ENCODE peak calls at places on chromosome 19, in seven cellular contexts. Y is heart right ventricle, G is NCI-H187, C is substantia nigra, Q is tibial nerve, P is NCI-H1092, I is IMR-90. E is an unnamed sample.

GRCh38 chr19:15769586-15769985 is 17.9 kb upstream of the OR10H5 start:
- DNase-seq in C (no peak), Y (no peak), P (no peak), I (no peak), Q (no peak), G (no peak), E (no peak)

GRCh38 chr19:17475541-17476115 is 5.3 kb downstream of the SLC27A1 start:
- DNase-seq in Y (peak; percentile 50), I (peak; percentile 61), G (no peak), P (no peak), C (peak; percentile 47), Q (peak; percentile 39), E (peak; percentile 48)

GRCh38 chr19:47226426-47227346 is 4.3 kb downstream of the BBC3 start:
- DNase-seq in G (no peak), Q (peak; percentile 85), C (peak; percentile 40), I (peak; percentile 67), Y (peak; percentile 90), P (no peak), E (peak; percentile 68)

GRCh38 chr19:2810141-2811091 is 9.3 kb upstream of the ZNF554 start:
- DNase-seq in P (no peak), C (no peak), Q (no peak), Y (no peak), G (no peak), I (no peak), E (no peak)

GRCh38 chr19:56639217-56639616 is 3.7 kb upstream of the SMIM17 start:
- DNase-seq in C (no peak), I (peak; percentile 3), Y (no peak), G (no peak), P (no peak), Q (no peak), E (no peak)

GRCh38 chr19:45569619-45570421 is 14.8 kb downstream of the OPA3 start:
- DNase-seq in Y (peak; percentile 45), I (no peak), P (no peak), Q (no peak), G (no peak), C (no peak), E (peak; percentile 56)

GRCh38 chr19:54463531-54464043 is at the start of gene LENG9:
- DNase-seq in P (peak; percentile 66), I (peak; percentile 97), G (peak; percentile 31), Q (peak; percentile 100), C (peak; percentile 63), Y (peak; percentile 99), E (peak; percentile 91)

GRCh38 chr19:15225797-15226196 is 6.5 kb downstream of the EPHX3 start:
- DNase-seq in Y (peak; percentile 60), G (no peak), C (no peak), I (no peak), P (no peak), Q (no peak), E (no peak)

GRCh38 chr19:30393046-30393445 is 20.9 kb downstream of the ZNF536 start:
- DNase-seq in P (no peak), C (no peak), Q (no peak), G (no peak), I (no peak), Y (no peak), E (no peak)

GRCh38 chr19:55672418-55672817 is 2.6 kb upstream of the EPN1 start:
- DNase-seq in C (no peak), Q (no peak), G (no peak), P (no peak), Y (no peak), I (peak; percentile 23), E (no peak)

GRCh38 chr19:11191273-11191755 is 6.0 kb downstream of the KANK2 start:
- DNase-seq in Y (peak; percentile 72), I (peak; percentile 63), G (no peak), C (no peak), Q (peak; percentile 57), P (no peak), E (peak; percentile 42)

GRCh38 chr19:50380137-50380536 is 3.9 kb downstream of the NR1H2 start:
- DNase-seq in Y (no peak), Q (no peak), P (no peak), C (no peak), I (peak; percentile 27), G (no peak), E (no peak)

GRCh38 chr19:55702131-55702627 is 27.2 kb downstream of the EPN1 start:
- DNase-seq in Y (no peak), Q (no peak), G (no peak), P (no peak), C (no peak), I (no peak), E (no peak)

GRCh38 chr19:16247353-16248182 is 49.9 kb downstream of the AP1M1 start:
- DNase-seq in P (peak; percentile 67), I (peak; percentile 70), C (peak; percentile 32), Q (peak; percentile 91), Y (peak; percentile 88), G (no peak), E (peak; percentile 84)

E was measured in thyroid gland.